ENCODE peak calls at places on chromosomes 12 and 14, in nine cellular contexts. L, Q, A, E, Z, B, V, G and Y are unnamed samples.

GRCh38 chr12:65655074-65655493 is 169.2 kb upstream of the HMGA2 start:
- DNase-seq in L (no peak), Q (no peak), A (no peak), E (no peak), Z (no peak), B (no peak), V (peak; percentile 80), G (peak; percentile 65), Y (no peak)

GRCh38 chr12:105231396-105231795 is 4.6 kb downstream of the APPL2 start:
- DNase-seq in L (no peak), Q (peak; percentile 44), A (no peak), E (no peak), Z (no peak), B (no peak), V (no peak), G (no peak), Y (no peak)

GRCh38 chr12:131390408-131391100 is 320.3 kb upstream of the SFSWAP start:
- DNase-seq in L (no peak), Q (no peak), A (no peak), E (no peak), Z (no peak), B (no peak), V (peak; percentile 4), G (no peak), Y (no peak)

GRCh38 chr14:50883827-50884197 is 12.0 kb downstream of the ABHD12B start:
- DNase-seq in L (no peak), Q (no peak), A (no peak), E (no peak), Z (no peak), B (no peak), V (no peak), G (no peak), Y (no peak)

GRCh38 chr12:25264862-25265261 is 14.1 kb upstream of the KRAS start:
- DNase-seq in L (no peak), Q (no peak), A (no peak), E (no peak), Z (no peak), B (no peak), V (no peak), G (no peak), Y (no peak)

GRCh38 chr12:31000751-31001150 is 72.9 kb upstream of the DDX11 start:
- DNase-seq in L (no peak), Q (no peak), A (peak; percentile 71), E (no peak), Z (peak; percentile 16), B (no peak), V (peak; percentile 79), G (peak; percentile 73), Y (no peak)

GRCh38 chr12:107504503-107504885 is 181.1 kb upstream of the PWP1 start:
- DNase-seq in L (no peak), Q (no peak), A (no peak), E (no peak), Z (no peak), B (no peak), V (no peak), G (peak; percentile 6), Y (no peak)

GRCh38 chr14:95432152-95433093 is 84.0 kb downstream of the SYNE3 start:
- DNase-seq in L (peak; percentile 78), Q (peak; percentile 56), A (no peak), E (no peak), Z (peak; percentile 10), B (no peak), V (peak; percentile 50), G (peak; percentile 23), Y (no peak)

GRCh38 chr12:69042970-69043369 is 110.0 kb upstream of the CPM start:
- DNase-seq in L (no peak), Q (no peak), A (peak; percentile 6), E (no peak), Z (no peak), B (no peak), V (no peak), G (no peak), Y (no peak)

GRCh38 chr12:131867891-131868675 is 26.3 kb upstream of the ULK1 start:
- DNase-seq in L (no peak), Q (no peak), A (no peak), E (no peak), Z (no peak), B (no peak), V (no peak), G (peak; percentile 30), Y (no peak)